ENCODE peak calls at places on chromosomes 16 and 17, in four cellular contexts. H is kidney epithelial cell, W is H1, X is prostate gland. J is an unnamed sample.

GRCh38 chr16:17298238-17298637 is 172.5 kb downstream of the XYLT1 start:
- DNase-seq in X (no peak), W (no peak), H (no peak), J (no peak)

GRCh38 chr16:67723940-67724339 is 4.8 kb upstream of the GFOD2 start:
- DNase-seq in H (no peak), W (no peak), X (no peak), J (no peak)

GRCh38 chr16:54282202-54282922 is 4.2 kb downstream of the IRX3 start:
- DNase-seq in W (peak), H (no peak), X (peak), J (no peak)

GRCh38 chr16:85826686-85827247 is 27.3 kb downstream of the COX4I1 start:
- DNase-seq in W (no peak), H (no peak), X (no peak), J (no peak)

GRCh38 chr16:51556694-51557327 is 405.7 kb upstream of the SALL1 start:
- DNase-seq in H (peak), X (no peak), W (no peak), J (no peak)

GRCh38 chr17:82972836-82973372 is 106.5 kb upstream of the METRNL start:
- DNase-seq in X (no peak), W (no peak), H (no peak), J (no peak)

GRCh38 chr17:4072487-4073157 is 70.2 kb downstream of the ZZEF1 start:
- DNase-seq in X (peak), W (no peak), H (no peak), J (no peak)

GRCh38 chr16:58451263-58451662 is 48.7 kb upstream of the NDRG4 start:
- DNase-seq in X (no peak), H (no peak), W (no peak), J (no peak)

GRCh38 chr16:68367034-68367433 is 56.2 kb downstream of the PRMT7 start:
- DNase-seq in H (no peak), X (no peak), W (peak), J (no peak)

GRCh38 chr16:69233124-69233523 is 46.2 kb downstream of the SNTB2 start:
- DNase-seq in W (no peak), X (no peak), H (no peak), J (no peak)

GRCh38 chr16:1788708-1789100 is 4.8 kb downstream of the IGFALS start:
- DNase-seq in X (peak), H (no peak), W (no peak), J (no peak)

GRCh38 chr16:19860146-19861030 is 24.3 kb downstream of the GPRC5B start:
- DNase-seq in W (no peak), H (peak), X (peak), J (peak)

GRCh38 chr16:81700071-81700779 is 78.9 kb upstream of the PLCG2 start:
- DNase-seq in W (no peak), H (no peak), X (no peak), J (no peak)

GRCh38 chr17:66466933-66467367 is 164.5 kb downstream of the PRKCA start:
- DNase-seq in X (no peak), H (peak), W (no peak), J (no peak)

GRCh38 chr17:77854759-77855745 is 103.5 kb upstream of the TNRC6C start:
- DNase-seq in W (no peak), H (no peak), X (no peak), J (no peak)

GRCh38 chr16:1859650-1860049 is 12.3 kb downstream of the MEIOB start:
- DNase-seq in H (no peak), W (no peak), X (no peak), J (no peak)

GRCh38 chr16:450800-451512 is 25.5 kb downstream of the RAB11FIP3 start:
- DNase-seq in W (no peak), H (peak), X (no peak), J (no peak)

GRCh38 chr17:78247304-78247703 is 15.9 kb downstream of the TMEM235 start:
- DNase-seq in W (no peak), H (no peak), X (no peak), J (no peak)

GRCh38 chr17:17970699-17971430 is 1.3 kb downstream of the TOM1L2 start:
- DNase-seq in H (no peak), X (peak), W (no peak), J (peak)

GRCh38 chr17:50198026-50198669 is 3.3 kb downstream of the COL1A1 start:
- DNase-seq in W (no peak), X (peak), H (no peak), J (peak)

GRCh38 chr16:19071811-19072777 is 4.7 kb downstream of the COQ7 start:
- DNase-seq in H (no peak), W (peak), X (peak), J (no peak)

GRCh38 chr16:89200850-89201466 is 621 bp upstream of the SLC22A31 start:
- DNase-seq in W (no peak), H (no peak), X (no peak), J (no peak)

GRCh38 chr17:31015639-31016038 is 44.8 kb downstream of the RNF135 start:
- DNase-seq in W (no peak), H (no peak), X (no peak), J (no peak)

GRCh38 chr17:74280093-74280513 is 6.1 kb downstream of the DNAI2 start:
- DNase-seq in H (no peak), X (no peak), W (no peak), J (no peak)

GRCh38 chr17:61658183-61658582 is 67.2 kb upstream of the NACA2 start:
- DNase-seq in X (no peak), W (no peak), H (no peak), J (no peak)

GRCh38 chr17:3982113-3982512 is 17.9 kb upstream of the ATP2A3 start:
- DNase-seq in H (no peak), W (no peak), X (no peak), J (no peak)

GRCh38 chr16:12403746-12404658 is 399.7 kb downstream of the CPPED1 start:
- DNase-seq in W (no peak), X (no peak), H (no peak), J (no peak)

GRCh38 chr17:48150602-48151001 is 43.0 kb downstream of the SNX11 start:
- DNase-seq in H (no peak), X (no peak), W (no peak), J (no peak)

GRCh38 chr17:81869221-81870154 is 1.6 kb downstream of the ARHGDIA start:
- DNase-seq in X (no peak), W (peak), H (no peak), J (no peak)

GRCh38 chr17:69714659-69715058 is 300.2 kb downstream of the MAP2K6 start:
- DNase-seq in W (no peak), X (no peak), H (no peak), J (no peak)

GRCh38 chr17:29760279-29760721 is 137.6 kb upstream of the CORO6 start:
- DNase-seq in W (no peak), H (no peak), X (no peak), J (no peak)

GRCh38 chr16:24833352-24833751 is 12.4 kb upstream of the SLC5A11 start:
- DNase-seq in H (no peak), X (no peak), W (no peak), J (no peak)

GRCh38 chr16:68786685-68787418 is 49.8 kb downstream of the CDH1 start:
- DNase-seq in X (peak), W (no peak), H (no peak), J (no peak)

GRCh38 chr16:804193-805048 is 3.9 kb upstream of the GNG13 start:
- DNase-seq in X (no peak), H (no peak), W (no peak), J (no peak)

GRCh38 chr17:55575058-55575606 is 63.9 kb upstream of the SMIM36 start:
- DNase-seq in X (no peak), W (no peak), H (no peak), J (no peak)

DNA sequence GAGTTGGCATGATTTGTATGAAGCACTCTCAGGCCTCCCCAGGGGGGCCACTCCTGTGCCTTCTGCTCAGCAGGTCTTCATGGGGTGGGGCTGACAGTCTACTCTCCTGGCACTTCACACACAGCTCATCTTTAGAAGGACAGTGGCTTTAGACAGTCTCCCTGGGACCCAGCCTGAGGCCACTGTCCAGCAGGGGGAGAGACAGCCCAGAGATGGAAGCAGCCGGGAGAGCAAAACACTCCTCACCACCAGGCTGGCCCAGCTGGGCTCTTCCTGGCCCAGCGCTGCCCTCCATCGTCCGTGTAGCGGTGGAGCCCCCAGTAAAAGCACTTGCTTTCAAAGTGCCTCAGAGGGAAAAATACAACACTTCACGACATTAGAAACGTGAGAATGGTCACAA is 62.0 kb upstream of the CRHR1 start:
- DNase-seq in W (peak), X (no peak), H (no peak), J (peak)
- TF ChIP-seq CTCF in W (peak), X (no peak), H (peak), J (peak)

GRCh38 chr17:40447148-40447644 is 3.9 kb downstream of the IGFBP4 start:
- DNase-seq in X (no peak), H (no peak), W (no peak), J (no peak)
- H3K4me3 ChIP-seq in X (no peak), H (no peak), W (no peak), J (no peak)

GRCh38 chr17:58172369-58173071 is 5.7 kb downstream of the OR4D2 start:
- DNase-seq in W (no peak), X (no peak), H (no peak), J (peak)
- TF ChIP-seq CTCF in W (peak), X (no peak), H (peak), J (peak)

GRCh38 chr17:5686246-5686645 is 101.9 kb upstream of the NLRP1 start:
- DNase-seq in W (no peak), H (no peak), X (no peak), J (no peak)

GRCh38 chr17:5676012-5676411 is 91.7 kb upstream of the NLRP1 start:
- DNase-seq in X (no peak), H (no peak), W (no peak), J (no peak)

GRCh38 chr17:5683241-5683640 is 98.9 kb upstream of the NLRP1 start:
- DNase-seq in X (no peak), H (no peak), W (no peak), J (no peak)

GRCh38 chr17:5678171-5678570 is 93.9 kb upstream of the NLRP1 start:
- DNase-seq in H (no peak), W (no peak), X (no peak), J (no peak)

DNA sequence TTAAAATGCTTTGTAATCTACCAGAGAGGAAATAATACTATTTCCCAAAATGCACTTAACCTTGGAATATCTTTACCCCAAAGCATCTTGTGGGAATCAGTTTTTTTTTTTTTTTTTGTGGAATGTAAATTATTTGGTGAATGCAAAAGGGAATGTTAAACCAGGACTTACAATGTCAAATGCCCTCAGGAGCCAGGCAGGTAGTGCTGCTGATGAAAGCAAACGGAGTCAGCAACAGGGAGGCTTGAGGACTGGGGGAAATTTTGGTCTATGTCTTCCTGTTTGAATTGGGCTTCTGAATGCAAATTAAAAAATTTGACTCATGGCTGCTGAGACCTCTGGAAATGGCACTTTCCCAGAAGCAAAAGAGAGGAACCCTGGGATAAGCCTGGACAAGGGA is 96.5 kb upstream of the NLRP1 start:
- DNase-seq in X (no peak), H (no peak), W (no peak), J (no peak)
- H3K4me3 ChIP-seq in X (no peak), H (no peak), W (no peak), J (no peak)

GRCh38 chr17:43533699-43534098 is 12.4 kb downstream of the ETV4 start:
- DNase-seq in X (no peak), W (no peak), H (no peak), J (no peak)
- TF ChIP-seq CTCF in X (no peak), W (no peak), H (no peak), J (no peak)

J was measured in LNCaP clone FGC.